ENCODE peak calls at places on chromosomes 16 and 17, in four cellular contexts. B is brain microvascular endothelial cell, H is body of pancreas, U is H7. Z is an unnamed sample.

GRCh38 chr17:1146551-1147265 is 33.1 kb downstream of the ABR start:
- DNase-seq in H (no peak), B (no peak), U (no peak), Z (no peak)

GRCh38 chr16:67652578-67653130 is 7.4 kb downstream of the ACD start:
- DNase-seq in H (peak; percentile 51), U (peak; percentile 100), B (no peak), Z (no peak)

GRCh38 chr17:28760987-28761562 is 17.3 kb downstream of the TRAF4 start:
- DNase-seq in U (peak; percentile 79), B (peak; percentile 68), H (peak; percentile 76), Z (peak; percentile 71)

GRCh38 chr16:11297492-11298142 is 16.5 kb upstream of the PRM1 start:
- DNase-seq in U (peak; percentile 85), H (peak; percentile 89), B (peak; percentile 33), Z (peak; percentile 42)

GRCh38 chr16:84391151-84391873 is 23.0 kb downstream of the ATP2C2 start:
- DNase-seq in U (no peak), B (no peak), H (no peak), Z (peak; percentile 62)

GRCh38 chr17:64413505-64413904 is 22.8 kb upstream of the PECAM1 start:
- DNase-seq in B (no peak), H (no peak), U (peak; percentile 16), Z (no peak)

GRCh38 chr17:19347323-19348080 is 15.0 kb downstream of the B9D1 start:
- DNase-seq in H (no peak), U (peak; percentile 16), B (no peak), Z (no peak)

GRCh38 chr16:17275989-17276530 is 194.7 kb downstream of the XYLT1 start:
- DNase-seq in U (no peak), B (no peak), H (no peak), Z (no peak)

GRCh38 chr17:30796016-30796415 is 28.5 kb downstream of the CRLF3 start:
- DNase-seq in B (no peak), U (no peak), H (no peak), Z (no peak)

GRCh38 chr17:63949576-63950250 is 17.6 kb upstream of the CD79B start:
- DNase-seq in U (no peak), H (no peak), B (no peak), Z (no peak)

GRCh38 chr17:63249256-63250006 is 196.7 kb downstream of the CYB561 start:
- DNase-seq in B (no peak), H (peak; percentile 24), U (no peak), Z (no peak)

GRCh38 chr16:17603614-17604013 is 132.9 kb upstream of the XYLT1 start:
- DNase-seq in B (no peak), H (no peak), U (no peak), Z (no peak)

GRCh38 chr17:79978545-79978852 is 57.2 kb downstream of the TBC1D16 start:
- DNase-seq in B (no peak), U (no peak), H (peak; percentile 9), Z (no peak)

GRCh38 chr17:66541461-66542182 is 239.2 kb downstream of the PRKCA start:
- DNase-seq in H (no peak), U (no peak), B (peak; percentile 75), Z (no peak)

GRCh38 chr17:8576895-8577294 is 53.6 kb downstream of the MYH10 start:
- DNase-seq in H (no peak), B (no peak), U (no peak), Z (no peak)

GRCh38 chr16:55492756-55493380 is 13.9 kb downstream of the MMP2 start:
- DNase-seq in B (no peak), H (no peak), U (no peak), Z (no peak)

GRCh38 chr16:80294172-80294571 is 246.6 kb upstream of the DYNLRB2 start:
- DNase-seq in H (no peak), B (no peak), U (no peak), Z (no peak)

GRCh38 chr16:23608194-23608593 is 12.1 kb upstream of the NDUFAB1 start:
- DNase-seq in U (no peak), H (no peak), B (peak; percentile 56), Z (peak; percentile 81)

GRCh38 chr17:45241315-45242011 is 19.8 kb downstream of the FMNL1 start:
- DNase-seq in U (peak; percentile 97), B (no peak), H (peak; percentile 63), Z (no peak)

GRCh38 chr16:52552643-52553042 is 5.7 kb upstream of the TOX3 start:
- DNase-seq in H (no peak), U (no peak), B (no peak), Z (no peak)

GRCh38 chr17:78974635-78975591 is 4.8 kb downstream of the LGALS3BP start:
- DNase-seq in H (peak; percentile 77), U (peak; percentile 64), B (peak; percentile 68), Z (no peak)

GRCh38 chr17:31321481-31321880 is at the start of gene EVI2A:
- DNase-seq in H (no peak), B (peak; percentile 66), U (no peak), Z (peak; percentile 72)

GRCh38 chr16:1099224-1100083 is 3.4 kb upstream of the C1QTNF8 start:
- DNase-seq in B (no peak), U (peak; percentile 65), H (no peak), Z (no peak)

GRCh38 chr17:39380144-39380543 is 21.3 kb downstream of the FBXL20 start:
- DNase-seq in H (no peak), B (no peak), U (no peak), Z (no peak)

GRCh38 chr17:59791603-59792457 is 84.4 kb downstream of the VMP1 start:
- DNase-seq in U (no peak), H (no peak), B (peak; percentile 87), Z (no peak)

GRCh38 chr17:74160656-74161500 is 42.6 kb upstream of the RPL38 start:
- DNase-seq in H (no peak), U (no peak), B (no peak), Z (no peak)

GRCh38 chr17:2547176-2547575 is 35.5 kb upstream of the METTL16 start:
- DNase-seq in U (no peak), B (peak; percentile 6), H (no peak), Z (no peak)

GRCh38 chr16:56072096-56072495 is 119.2 kb upstream of the GNAO1 start:
- DNase-seq in B (no peak), U (no peak), H (no peak), Z (no peak)

GRCh38 chr17:55547027-55547670 is 35.9 kb upstream of the SMIM36 start:
- DNase-seq in U (no peak), H (no peak), B (no peak), Z (no peak)

GRCh38 chr16:578870-579405 is 9.2 kb downstream of the PIGQ start:
- DNase-seq in U (peak; percentile 96), H (peak; percentile 87), B (peak; percentile 27), Z (peak; percentile 38)

GRCh38 chr17:47995241-47995935 is 24.5 kb downstream of the CDK5RAP3 start:
- DNase-seq in B (no peak), H (peak; percentile 90), U (peak; percentile 82), Z (no peak)

GRCh38 chr17:79285973-79286372 is 211.3 kb downstream of the ENGASE start:
- DNase-seq in H (no peak), U (no peak), B (no peak), Z (no peak)

GRCh38 chr17:182164-182751 is 808 bp upstream of the DOC2B start:
- DNase-seq in B (no peak), H (peak; percentile 95), U (peak; percentile 80), Z (no peak)

GRCh38 chr17:82684207-82684903 is 14.1 kb downstream of the RAB40B start:
- DNase-seq in U (no peak), H (peak; percentile 45), B (no peak), Z (no peak)

GRCh38 chr17:49951362-49952080 is 17.5 kb upstream of the DLX4 start:
- DNase-seq in H (no peak), B (no peak), U (peak; percentile 40), Z (peak; percentile 78)

GRCh38 chr17:31156326-31156725 is 61.5 kb downstream of the NF1 start:
- DNase-seq in U (no peak), H (no peak), B (peak; percentile 14), Z (no peak)

GRCh38 chr16:82219298-82219697 is 49.3 kb upstream of the MPHOSPH6 start:
- DNase-seq in B (no peak), H (no peak), U (no peak), Z (no peak)

GRCh38 chr16:73056383-73056782 is 8.5 kb upstream of the ZFHX3 start:
- DNase-seq in U (no peak), B (no peak), H (no peak), Z (no peak)

GRCh38 chr16:30841332-30841731 is 52.5 kb downstream of the BCL7C start:
- DNase-seq in B (no peak), U (no peak), H (no peak), Z (no peak)
- H3K36me3 ChIP-seq in B (no peaks in the 10 kb centered on the region), U (no peaks in the 10 kb centered on the region), H (no peaks in the 10 kb centered on the region), Z (no peaks in the 10 kb centered on the region)

GRCh38 chr16:19093631-19094541 is 19.9 kb upstream of the ITPRIPL2 start:
- DNase-seq in H (no peak), U (no peak), B (no peak), Z (no peak)
- H3K36me3 ChIP-seq in H (no peaks in the 10 kb centered on the region), U (no peaks in the 10 kb centered on the region), B (no peaks in the 10 kb centered on the region), Z (no peaks in the 10 kb centered on the region)

GRCh38 chr16:89224665-89225064 is 7.2 kb downstream of the ZNF778 start:
- DNase-seq in H (no peak), U (no peak), B (no peak), Z (no peak)

GRCh38 chr16:89217388-89218191 is at the start of gene ZNF778:
- DNase-seq in U (peak; percentile 97), H (peak; percentile 87), B (peak; percentile 56), Z (peak; percentile 80)

GRCh38 chr16:89221604-89222003 is 4.1 kb downstream of the ZNF778 start:
- DNase-seq in B (no peak), H (no peak), U (no peak), Z (no peak)

GRCh38 chr16:89219365-89219764 is 1.9 kb downstream of the ZNF778 start:
- DNase-seq in B (no peak), U (no peak), H (no peak), Z (no peak)

DNA sequence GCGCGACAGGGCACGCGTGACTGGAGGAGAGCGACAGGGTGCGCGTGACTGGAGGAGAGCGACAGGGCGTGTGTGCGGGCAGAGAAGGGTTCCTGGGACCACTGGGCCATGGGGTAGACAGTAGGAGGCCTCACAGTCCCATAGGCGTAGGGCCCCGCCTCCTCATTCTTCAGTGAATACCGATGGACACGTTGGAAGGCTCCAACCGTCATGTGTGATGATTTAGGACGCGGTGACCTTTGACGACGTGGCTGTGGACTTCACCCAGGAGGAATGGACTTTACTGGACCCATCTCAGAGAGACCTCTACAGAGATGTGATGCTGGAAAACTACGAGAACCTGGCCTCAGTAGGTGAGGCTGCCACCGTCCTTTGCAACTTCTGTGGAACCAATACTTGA is 5.4 kb downstream of the ZNF778 start:
- DNase-seq in H (no peak), B (no peak), U (no peak), Z (no peak)
- H3K36me3 ChIP-seq in H (peaks cover 9% of the 10 kb centered on the region), B (peaks cover 73% of the 10 kb centered on the region), U (peaks cover 23% of the 10 kb centered on the region), Z (peaks cover 47% of the 10 kb centered on the region)

GRCh38 chr17:40993084-40993483 is 880 bp downstream of the KRTAP3-3 start:
- DNase-seq in B (no peak), H (no peak), U (no peak), Z (no peak)
- H3K36me3 ChIP-seq in B (no peaks in the 10 kb centered on the region), H (no peaks in the 10 kb centered on the region), U (no peaks in the 10 kb centered on the region), Z (no peaks in the 10 kb centered on the region)